ENCODE peak calls at places on chromosomes 7 and 10, in five cellular contexts. One of them, this sample, is unnamed. For H3K4me1, the result is how much of the 10 kb centered on the place peaks cover.

GRCh38 chr7:19026888-19027287 is 90.5 kb downstream of the TWIST1 start:
- DNase-seq in A549: no peak
- DNase-seq in GM12878: no peak
- DNase-seq in HepG2: no peak
- DNase-seq in K562: no peak
- DNase-seq in this sample: no peak

GRCh38 chr7:108528183-108528712 is 2.3 kb upstream of the PNPLA8 start:
- DNase-seq in GM12878: no peak
- DNase-seq in HepG2: no peak
- DNase-seq in A549: no peak
- DNase-seq in K562: no peak
- DNase-seq in this sample: no peak

GRCh38 chr10:62464308-62464707 is 90.1 kb downstream of the ZNF365 start:
- DNase-seq in K562: no peak
- DNase-seq in GM12878: no peak
- DNase-seq in HepG2: no peak
- DNase-seq in A549: no peak
- DNase-seq in this sample: no peak

GRCh38 chr10:3389093-3389492 is 216.5 kb upstream of the PITRM1 start:
- DNase-seq in K562: no peak
- DNase-seq in A549: no peak
- DNase-seq in GM12878: no peak
- DNase-seq in HepG2: no peak
- DNase-seq in this sample: no peak

GRCh38 chr10:92238586-92239098 is 52.2 kb downstream of the CPEB3 start:
- DNase-seq in HepG2: peak
- DNase-seq in GM12878: no peak
- DNase-seq in K562: peak
- DNase-seq in A549: no peak
- DNase-seq in this sample: peak

GRCh38 chr7:93140582-93141191 is 7.5 kb downstream of the SAMD9L start:
- DNase-seq in A549: no peak
- DNase-seq in K562: no peak
- DNase-seq in GM12878: no peak
- DNase-seq in HepG2: no peak
- DNase-seq in this sample: no peak

GRCh38 chr7:157541796-157542668 is 205.2 kb downstream of the DNAJB6 start:
- DNase-seq in HepG2: no peak
- DNase-seq in A549: no peak
- DNase-seq in GM12878: no peak
- DNase-seq in K562: no peak
- DNase-seq in this sample: no peak

GRCh38 chr10:112754001-112754411 is 196.0 kb upstream of the TCF7L2 start:
- DNase-seq in HepG2: no peak
- DNase-seq in GM12878: no peak
- DNase-seq in K562: no peak
- DNase-seq in A549: no peak
- DNase-seq in this sample: no peak

GRCh38 chr10:28692050-28692449 is 14.7 kb downstream of the BAMBI start:
- DNase-seq in A549: no peak
- DNase-seq in HepG2: no peak
- DNase-seq in K562: no peak
- DNase-seq in GM12878: no peak
- DNase-seq in this sample: no peak

GRCh38 chr10:6597478-6597877 is 17.4 kb upstream of the PRKCQ start:
- DNase-seq in GM12878: no peak
- DNase-seq in K562: no peak
- DNase-seq in HepG2: no peak
- DNase-seq in A549: no peak
- DNase-seq in this sample: no peak

GRCh38 chr7:112898432-112899290 is 108.5 kb upstream of the TMEM168 start:
- DNase-seq in GM12878: peak
- DNase-seq in HepG2: peak
- DNase-seq in K562: peak
- DNase-seq in A549: peak
- DNase-seq in this sample: peak

GRCh38 chr7:104943502-104944343 is 70.3 kb upstream of the KMT2E start:
- DNase-seq in A549: no peak
- DNase-seq in GM12878: peak
- DNase-seq in HepG2: peak
- DNase-seq in K562: peak
- DNase-seq in this sample: no peak

GRCh38 chr7:93810571-93810970 is 80.0 kb downstream of the TFPI2 start:
- DNase-seq in GM12878: no peak
- DNase-seq in HepG2: no peak
- DNase-seq in A549: no peak
- DNase-seq in K562: no peak
- DNase-seq in this sample: no peak

GRCh38 chr10:73060738-73061635 is 35.7 kb downstream of the P4HA1 start:
- DNase-seq in HepG2: peak
- DNase-seq in A549: peak
- DNase-seq in K562: peak
- DNase-seq in GM12878: no peak
- DNase-seq in this sample: peak

GRCh38 chr7:41862261-41862660 is 159.4 kb upstream of the INHBA start:
- DNase-seq in GM12878: no peak
- DNase-seq in HepG2: no peak
- DNase-seq in K562: no peak
- DNase-seq in A549: no peak
- DNase-seq in this sample: no peak
- TF ChIP-seq JUNB in GM12878: no peak
- TF ChIP-seq JUNB in HepG2: no peak
- TF ChIP-seq JUNB in K562: no peak
- TF ChIP-seq JUNB in A549: no peak
- TF ChIP-seq JUNB in this sample: no peak

GRCh38 chr10:132518572-132519381 is 18.8 kb upstream of the INPP5A start:
- DNase-seq in HepG2: peak
- DNase-seq in A549: no peak
- DNase-seq in GM12878: no peak
- DNase-seq in K562: peak
- DNase-seq in this sample: peak

GRCh38 chr10:132517951-132518521 is 19.6 kb upstream of the INPP5A start:
- DNase-seq in K562: peak
- DNase-seq in GM12878: no peak
- DNase-seq in A549: no peak
- DNase-seq in HepG2: peak
- DNase-seq in this sample: peak

GRCh38 chr10:132520147-132520811 is 17.3 kb upstream of the INPP5A start:
- DNase-seq in GM12878: no peak
- DNase-seq in A549: no peak
- DNase-seq in K562: no peak
- DNase-seq in HepG2: no peak
- DNase-seq in this sample: no peak

GRCh38 chr10:132521041-132521465 is 16.5 kb upstream of the INPP5A start:
- DNase-seq in GM12878: no peak
- DNase-seq in A549: no peak
- DNase-seq in HepG2: no peak
- DNase-seq in K562: no peak
- DNase-seq in this sample: no peak

DNA sequence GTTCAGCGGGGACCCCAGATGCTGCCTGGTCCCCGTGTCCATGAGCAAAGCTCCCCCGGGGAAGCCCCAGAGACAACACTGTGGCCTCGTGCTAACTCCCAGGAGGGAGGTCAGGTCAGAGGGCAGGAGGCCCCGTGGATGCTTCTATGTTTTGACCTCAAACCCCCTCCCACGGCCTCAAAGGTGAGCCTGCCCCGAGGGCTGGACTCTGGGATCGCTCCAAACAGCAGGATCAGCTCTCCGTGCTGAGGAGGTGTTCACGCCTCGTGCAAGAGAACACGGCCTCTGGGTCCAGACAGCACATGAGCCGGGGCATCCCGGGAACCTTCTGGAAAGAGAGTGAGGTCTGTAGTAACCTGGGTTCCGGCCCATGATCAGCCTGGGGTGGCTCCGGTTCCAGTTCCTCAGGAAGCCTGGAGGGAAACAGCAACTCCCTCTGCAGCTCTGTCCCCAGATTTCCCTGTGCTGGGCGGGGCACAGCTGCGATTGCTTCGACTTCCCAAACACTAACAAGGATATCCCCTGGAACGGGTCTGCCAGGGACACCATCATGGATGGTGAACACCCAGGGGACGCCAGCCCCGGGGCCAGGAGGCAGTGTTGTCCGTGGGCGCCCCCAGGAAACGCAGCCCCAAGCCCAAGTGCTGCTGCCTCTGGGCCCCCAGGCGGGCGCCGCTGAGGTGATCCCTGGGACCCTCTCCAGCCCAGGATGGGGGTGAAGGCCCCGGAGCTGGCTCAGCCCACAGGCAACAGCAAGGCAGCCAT is 18.0 kb upstream of the INPP5A start:
- DNase-seq in A549: no peak
- DNase-seq in HepG2: no peak
- DNase-seq in K562: no peak
- DNase-seq in GM12878: no peak
- DNase-seq in this sample: no peak
- H3K4me2 ChIP-seq in A549: no peak
- H3K4me2 ChIP-seq in HepG2: peak
- H3K4me2 ChIP-seq in K562: no peak
- H3K4me2 ChIP-seq in GM12878: no peak
- H3K4me2 ChIP-seq in this sample: peak

GRCh38 chr10:75063461-75064230 is 47.8 kb upstream of the SAMD8 start:
- DNase-seq in HepG2: no peak
- DNase-seq in K562: no peak
- DNase-seq in GM12878: no peak
- DNase-seq in A549: no peak
- DNase-seq in this sample: no peak
- H3K4me1 ChIP-seq in HepG2: under half
- H3K4me1 ChIP-seq in K562: under half
- H3K4me1 ChIP-seq in GM12878: under half
- H3K4me1 ChIP-seq in A549: under half
- H3K4me1 ChIP-seq in this sample: under half

GRCh38 chr10:89869180-89869579 is 167.8 kb downstream of the KIF20B start:
- DNase-seq in HepG2: no peak
- DNase-seq in K562: no peak
- DNase-seq in A549: no peak
- DNase-seq in GM12878: no peak
- DNase-seq in this sample: no peak
- TF ChIP-seq JUNB in HepG2: no peak
- TF ChIP-seq JUNB in K562: no peak
- TF ChIP-seq JUNB in A549: no peak
- TF ChIP-seq JUNB in GM12878: no peak
- TF ChIP-seq JUNB in this sample: no peak

This sample was measured in GM23338.